ENCODE peak calls at places on chromosome 12, in six cellular contexts. H, B, A, S, Y and W are unnamed samples.

GRCh38 chr12:53045646-53046045 is 4.2 kb upstream of the TNS2 start:
- DNase-seq in Y (no peak), S (no peak), H (no peak), A (no peak), B (peak; percentile 72), W (no peak)

GRCh38 chr12:83143937-83144336 is 457.2 kb downstream of the TMTC2 start:
- DNase-seq in B (no peak), S (no peak), Y (no peak), H (no peak), A (no peak), W (no peak)

GRCh38 chr12:65094722-65095121 is 26.4 kb downstream of the WIF1 start:
- DNase-seq in A (no peak), B (no peak), H (no peak), S (no peak), Y (no peak), W (no peak)

GRCh38 chr12:33296529-33296928 is 143.1 kb downstream of the SYT10 start:
- DNase-seq in B (no peak), Y (no peak), H (no peak), A (no peak), S (no peak), W (no peak)

GRCh38 chr12:11968041-11968383 is 102.7 kb upstream of the BCL2L14 start:
- DNase-seq in A (no peak), S (no peak), Y (no peak), B (no peak), H (no peak), W (no peak)

GRCh38 chr12:20350495-20350894 is 17.8 kb upstream of the PDE3A start:
- DNase-seq in Y (peak; percentile 60), B (no peak), A (no peak), S (no peak), H (no peak), W (no peak)

GRCh38 chr12:102498471-102498870 is 18.1 kb upstream of the IGF1 start:
- DNase-seq in S (no peak), B (no peak), Y (no peak), A (no peak), H (no peak), W (no peak)

GRCh38 chr12:103673487-103673886 is 86.4 kb downstream of the STAB2 start:
- DNase-seq in A (no peak), S (no peak), Y (no peak), H (no peak), B (no peak), W (no peak)

GRCh38 chr12:85949253-85949652 is 75.2 kb downstream of the NTS start:
- DNase-seq in S (no peak), Y (no peak), B (no peak), H (no peak), A (no peak), W (no peak)

GRCh38 chr12:62848418-62848817 is 86.5 kb downstream of the PPM1H start:
- DNase-seq in A (peak; percentile 59), B (no peak), S (no peak), H (no peak), Y (peak; percentile 82), W (peak; percentile 42)

GRCh38 chr12:102300824-102301461 is 103.3 kb upstream of the PMCH start:
- DNase-seq in A (peak; percentile 80), B (no peak), H (peak; percentile 60), Y (peak; percentile 35), S (no peak), W (peak; percentile 77)

GRCh38 chr12:49403887-49404517 is 36.7 kb downstream of the SPATS2 start:
- DNase-seq in B (no peak), H (peak; percentile 37), Y (no peak), A (peak; percentile 45), S (no peak), W (peak; percentile 52)

DNA sequence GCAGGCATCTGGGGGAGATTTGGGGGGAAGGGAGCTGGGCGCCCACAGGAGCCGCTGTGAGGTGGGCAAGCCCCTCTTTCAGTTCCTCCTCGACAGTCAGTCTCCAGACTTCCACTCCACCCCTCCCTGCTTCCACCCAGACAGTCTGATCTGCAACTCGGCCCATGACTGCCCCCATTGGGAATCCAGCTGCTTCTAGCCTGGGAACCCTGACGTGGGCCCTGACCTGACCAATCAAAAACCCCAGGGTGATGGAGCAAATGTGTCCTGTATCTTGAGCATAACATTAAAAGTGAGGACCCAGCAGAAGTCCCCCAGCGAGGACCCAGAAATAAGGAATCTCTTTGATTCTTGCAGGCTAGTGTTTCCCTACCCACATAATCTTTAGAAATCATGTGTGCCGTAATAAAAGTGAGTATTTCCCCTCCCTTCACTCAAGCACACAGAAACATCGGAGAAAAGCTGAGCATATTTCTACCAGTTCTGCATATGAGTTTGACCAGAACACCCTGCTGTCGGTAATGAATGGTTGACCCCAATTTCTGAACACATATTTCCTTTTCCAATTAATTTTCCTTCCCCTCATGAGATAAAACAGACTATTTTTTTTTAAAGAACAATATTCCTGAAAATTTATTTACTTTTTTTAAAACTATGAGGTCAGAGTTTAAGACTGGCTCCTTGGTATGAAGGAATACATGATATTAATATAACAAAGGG is 6.4 kb downstream of the SSH1 start:
- DNase-seq in H (peak; percentile 58), A (no peak), S (no peak), B (peak; percentile 82), Y (no peak), W (no peak)
- TF ChIP-seq CTCF in H (no peak), A (no peak), S (no peak), B (no peak), Y (no peak), W (no peak)

DNA sequence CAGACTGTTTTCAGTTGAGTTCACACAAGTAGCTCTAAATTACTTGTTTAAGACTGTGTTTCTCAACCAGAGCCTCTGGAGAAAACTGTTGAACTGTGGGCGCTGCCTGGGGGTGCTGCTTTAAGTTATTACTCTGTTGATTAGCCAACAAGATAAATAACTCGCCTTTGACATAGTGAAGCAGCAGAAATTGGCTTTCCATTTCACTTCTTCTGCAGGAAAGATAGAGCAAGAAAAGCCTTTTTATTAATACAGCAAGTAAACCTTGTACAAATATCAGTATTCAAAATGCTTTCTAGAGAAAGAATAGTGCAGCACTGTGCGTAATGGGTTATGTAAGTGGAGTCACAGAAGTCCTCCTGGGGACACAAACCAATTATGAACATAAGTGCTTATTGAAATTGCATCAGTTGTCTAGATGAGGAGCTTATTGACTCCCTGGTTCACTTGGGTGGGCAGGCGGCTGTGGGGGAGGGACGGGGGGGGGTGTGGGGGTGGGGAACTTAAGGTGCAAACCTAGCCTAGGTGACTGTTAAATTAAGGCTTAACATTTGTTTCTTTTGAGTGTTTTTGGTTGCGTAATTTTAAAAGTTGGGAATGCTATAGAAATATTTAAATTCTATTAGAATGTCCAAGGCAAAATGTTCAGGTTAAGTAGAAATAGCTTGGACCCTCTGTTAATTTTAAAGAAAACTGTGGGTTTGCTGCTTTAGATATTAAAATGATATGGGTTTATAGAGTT is 6.3 kb downstream of the FRS2 start:
- DNase-seq in H (peak; percentile 69), A (no peak), B (no peak), S (no peak), Y (no peak), W (no peak)
- H3K4me3 ChIP-seq in H (no peak overlapping the region), A (no peak overlapping the region), B (no peak overlapping the region), S (peak overlapping the region; percentile 46), Y (no peak overlapping the region), W (no peak overlapping the region)

DNA sequence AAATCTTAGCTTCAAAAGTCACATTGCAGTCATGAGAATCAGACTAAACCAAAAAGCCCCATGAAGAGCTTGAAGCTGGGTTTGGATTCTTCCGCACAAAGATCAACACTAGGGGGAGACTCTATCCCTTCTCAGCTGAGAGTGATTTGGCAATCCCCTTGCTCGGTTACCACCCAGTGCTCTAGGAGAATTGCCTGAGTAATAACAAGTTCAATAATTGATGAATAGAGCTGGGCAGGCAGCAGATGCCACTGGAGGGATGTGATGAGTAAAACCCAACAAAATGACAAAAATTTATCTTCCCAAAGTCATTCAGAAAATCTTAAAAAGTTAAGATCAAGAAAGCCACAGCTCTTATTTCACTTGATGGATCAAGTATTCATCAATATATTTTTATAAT is 185.6 kb upstream of the ARID2 start:
- DNase-seq in A (peak; percentile 83), H (peak; percentile 90), S (no peak), B (peak; percentile 57), Y (peak; percentile 84), W (peak; percentile 85)
- TF ChIP-seq CTCF in A (peak; percentile 84), H (peak; percentile 88), S (peak; percentile 73), B (peak; percentile 52), Y (peak; percentile 90), W (peak; percentile 91)

GRCh38 chr12:106767954-106768501 is 6.5 kb upstream of the RIC8B start:
- DNase-seq in A (no peak), B (no peak), S (no peak), Y (no peak), H (no peak), W (no peak)
- H3K4me3 ChIP-seq in A (no peak overlapping the region), B (no peak overlapping the region), S (no peak overlapping the region), Y (no peak overlapping the region), H (no peak overlapping the region), W (no peak overlapping the region)